ENCODE peak calls at places on chromosomes 3 and 15, in six cellular contexts. W is RWPE1, C is sciatic nerve, B is cardiac muscle cell, I is GM13976, V is SIG-M5. F is an unnamed sample.

GRCh38 chr3:78734048-78734637 is 1033.7 kb downstream of the ROBO1 start:
- DNase-seq in V (no peak), I (no peak), B (peak), W (no peak), C (no peak), F (no peak)

GRCh38 chr15:82851981-82852511 is 42.6 kb downstream of the WHAMM start:
- DNase-seq in B (no peak), W (no peak), V (no peak), C (no peak), I (no peak), F (no peak)

GRCh38 chr3:132517311-132517710 is 79.8 kb upstream of the ACKR4 start:
- DNase-seq in C (no peak), B (no peak), V (no peak), I (no peak), W (no peak), F (no peak)

GRCh38 chr15:42133892-42134502 is 22.4 kb downstream of the PLA2G4F start:
- DNase-seq in B (peak), W (peak), I (peak), V (no peak), C (peak), F (peak)

GRCh38 chr3:171620825-171621434 is 160.7 kb upstream of the TNIK start:
- DNase-seq in V (no peak), W (no peak), I (no peak), B (no peak), C (no peak), F (no peak)

GRCh38 chr3:33918357-33918756 is 119.9 kb downstream of the PDCD6IP start:
- DNase-seq in B (no peak), W (no peak), C (no peak), I (no peak), V (no peak), F (no peak)

GRCh38 chr3:39639344-39640236 is 169.8 kb upstream of the MYRIP start:
- DNase-seq in B (no peak), C (no peak), W (peak), V (peak), I (no peak), F (peak)

GRCh38 chr3:186259612-186260383 is 102.2 kb downstream of the DGKG start:
- DNase-seq in W (peak), B (peak), C (peak), V (no peak), I (peak), F (peak)

GRCh38 chr15:49625460-49626036 is 4.7 kb downstream of the DTWD1 start:
- DNase-seq in B (no peak), W (no peak), C (no peak), V (no peak), I (no peak), F (no peak)

GRCh38 chr3:149705416-149705815 is 46.9 kb downstream of the COMMD2 start:
- DNase-seq in W (no peak), V (no peak), I (no peak), B (no peak), C (no peak), F (no peak)